ENCODE peak calls at places on chromosome 7, in five cellular contexts. One of them, this sample, is unnamed.

GRCh38 chr7:100476903-100477870 is 1.8 kb downstream of the TSC22D4 start:
- DNase-seq in H1: no peak
- DNase-seq in GM12878: no peak
- DNase-seq in HepG2: no peak
- DNase-seq in K562: peak
- DNase-seq in this sample: peak

GRCh38 chr7:143013473-143013872 is 13.5 kb downstream of the OR9A2 start:
- DNase-seq in H1: no peak
- DNase-seq in GM12878: no peak
- DNase-seq in HepG2: no peak
- DNase-seq in K562: no peak
- DNase-seq in this sample: no peak

GRCh38 chr7:112517487-112517886 is 36.7 kb downstream of the LSMEM1 start:
- DNase-seq in H1: no peak
- DNase-seq in GM12878: no peak
- DNase-seq in HepG2: no peak
- DNase-seq in K562: no peak
- DNase-seq in this sample: no peak

GRCh38 chr7:131010029-131010705 is 276.2 kb upstream of the KLF14 start:
- DNase-seq in H1: no peak
- DNase-seq in GM12878: no peak
- DNase-seq in HepG2: no peak
- DNase-seq in K562: no peak
- DNase-seq in this sample: no peak

GRCh38 chr7:64630496-64630895 is 35.4 kb upstream of the ZNF107 start:
- DNase-seq in H1: no peak
- DNase-seq in GM12878: no peak
- DNase-seq in HepG2: peak
- DNase-seq in K562: peak
- DNase-seq in this sample: peak

GRCh38 chr7:141660259-141660658 is 41.7 kb downstream of the DENND11 start:
- DNase-seq in H1: no peak
- DNase-seq in GM12878: no peak
- DNase-seq in HepG2: no peak
- DNase-seq in K562: no peak
- DNase-seq in this sample: no peak

GRCh38 chr7:22216309-22216708 is 140.6 kb downstream of the RAPGEF5 start:
- DNase-seq in H1: no peak
- DNase-seq in GM12878: no peak
- DNase-seq in HepG2: peak
- DNase-seq in K562: no peak
- DNase-seq in this sample: no peak

GRCh38 chr7:53022893-53023292 is 12.5 kb upstream of the POM121L12 start:
- DNase-seq in H1: no peak
- DNase-seq in GM12878: no peak
- DNase-seq in HepG2: no peak
- DNase-seq in K562: no peak
- DNase-seq in this sample: no peak

GRCh38 chr7:106644999-106645398 is 16.0 kb downstream of the CCDC71L start:
- DNase-seq in H1: no peak
- DNase-seq in GM12878: no peak
- DNase-seq in HepG2: no peak
- DNase-seq in K562: no peak
- DNase-seq in this sample: no peak

GRCh38 chr7:36283711-36284130 is 105.9 kb upstream of the ANLN start:
- DNase-seq in H1: no peak
- DNase-seq in GM12878: no peak
- DNase-seq in HepG2: no peak
- DNase-seq in K562: no peak
- DNase-seq in this sample: no peak

GRCh38 chr7:148664319-148664718 is 34.4 kb upstream of the CUL1 start:
- DNase-seq in H1: no peak
- DNase-seq in GM12878: no peak
- DNase-seq in HepG2: no peak
- DNase-seq in K562: no peak
- DNase-seq in this sample: no peak

GRCh38 chr7:77542399-77542798 is 5.3 kb downstream of the PTPN12 start:
- DNase-seq in H1: no peak
- DNase-seq in GM12878: no peak
- DNase-seq in HepG2: no peak
- DNase-seq in K562: no peak
- DNase-seq in this sample: no peak

GRCh38 chr7:50962962-50963374 is 180.3 kb upstream of the GRB10 start:
- DNase-seq in H1: no peak
- DNase-seq in GM12878: no peak
- DNase-seq in HepG2: peak
- DNase-seq in K562: peak
- DNase-seq in this sample: no peak

GRCh38 chr7:1654738-1655490 is 15.2 kb upstream of the ELFN1 start:
- DNase-seq in H1: no peak
- DNase-seq in GM12878: no peak
- DNase-seq in HepG2: no peak
- DNase-seq in K562: no peak
- DNase-seq in this sample: no peak

GRCh38 chr7:2197436-2198155 is 35.1 kb downstream of the MAD1L1 start:
- DNase-seq in H1: no peak
- DNase-seq in GM12878: no peak
- DNase-seq in HepG2: no peak
- DNase-seq in K562: no peak
- DNase-seq in this sample: peak

GRCh38 chr7:30164567-30164966 is 29.8 kb downstream of the MTURN start:
- DNase-seq in H1: no peak
- DNase-seq in GM12878: no peak
- DNase-seq in HepG2: peak
- DNase-seq in K562: peak
- DNase-seq in this sample: peak

GRCh38 chr7:608361-608760 is 88.7 kb upstream of the PDGFA start:
- DNase-seq in H1: no peak
- DNase-seq in GM12878: no peak
- DNase-seq in HepG2: no peak
- DNase-seq in K562: no peak
- DNase-seq in this sample: no peak

GRCh38 chr7:120053390-120053961 is 219.5 kb upstream of the KCND2 start:
- DNase-seq in H1: no peak
- DNase-seq in GM12878: no peak
- DNase-seq in HepG2: no peak
- DNase-seq in K562: no peak
- DNase-seq in this sample: no peak

GRCh38 chr7:41720886-41721285 is 18.0 kb upstream of the INHBA start:
- DNase-seq in H1: no peak
- DNase-seq in GM12878: no peak
- DNase-seq in HepG2: no peak
- DNase-seq in K562: no peak
- DNase-seq in this sample: no peak

GRCh38 chr7:108147031-108147563 is 16.9 kb upstream of the LAMB4 start:
- DNase-seq in H1: no peak
- DNase-seq in GM12878: no peak
- DNase-seq in HepG2: no peak
- DNase-seq in K562: no peak
- DNase-seq in this sample: no peak

GRCh38 chr7:34720289-34720688 is 62.3 kb downstream of the NPSR1 start:
- DNase-seq in H1: no peak
- DNase-seq in GM12878: no peak
- DNase-seq in HepG2: no peak
- DNase-seq in K562: no peak
- DNase-seq in this sample: no peak

GRCh38 chr7:55307123-55307916 is 57.8 kb upstream of the LANCL2 start:
- DNase-seq in H1: no peak
- DNase-seq in GM12878: no peak
- DNase-seq in HepG2: no peak
- DNase-seq in K562: no peak
- DNase-seq in this sample: no peak

GRCh38 chr7:142375710-142376313 is 118.0 kb upstream of the PRSS58 start:
- DNase-seq in H1: peak
- DNase-seq in GM12878: no peak
- DNase-seq in HepG2: no peak
- DNase-seq in K562: no peak
- DNase-seq in this sample: no peak

GRCh38 chr7:35437619-35438275 is 183.8 kb upstream of the TBX20 start:
- DNase-seq in H1: no peak
- DNase-seq in GM12878: no peak
- DNase-seq in HepG2: no peak
- DNase-seq in K562: no peak
- DNase-seq in this sample: no peak

GRCh38 chr7:129612112-129613015 is 844 bp downstream of the NRF1 start:
- DNase-seq in H1: no peak
- DNase-seq in GM12878: no peak
- DNase-seq in HepG2: no peak
- DNase-seq in K562: no peak
- DNase-seq in this sample: peak

GRCh38 chr7:36967387-36967786 is 243.1 kb upstream of the AOAH start:
- DNase-seq in H1: peak
- DNase-seq in GM12878: no peak
- DNase-seq in HepG2: peak
- DNase-seq in K562: peak
- DNase-seq in this sample: peak

GRCh38 chr7:132500727-132501410 is 75.4 kb downstream of the PLXNA4 start:
- DNase-seq in H1: no peak
- DNase-seq in GM12878: no peak
- DNase-seq in HepG2: no peak
- DNase-seq in K562: no peak
- DNase-seq in this sample: peak

GRCh38 chr7:34320926-34321609 is 336.9 kb upstream of the NPSR1 start:
- DNase-seq in H1: peak
- DNase-seq in GM12878: peak
- DNase-seq in HepG2: peak
- DNase-seq in K562: peak
- DNase-seq in this sample: peak

GRCh38 chr7:74056096-74056915 is 27.3 kb upstream of the LIMK1 start:
- DNase-seq in H1: no peak
- DNase-seq in GM12878: no peak
- DNase-seq in HepG2: no peak
- DNase-seq in K562: no peak
- DNase-seq in this sample: no peak

GRCh38 chr7:132937286-132937685 is 144.6 kb downstream of the CHCHD3 start:
- DNase-seq in H1: no peak
- DNase-seq in GM12878: no peak
- DNase-seq in HepG2: no peak
- DNase-seq in K562: no peak
- DNase-seq in this sample: no peak

GRCh38 chr7:151853896-151854807 is 22.8 kb downstream of the PRKAG2 start:
- DNase-seq in H1: no peak
- DNase-seq in GM12878: no peak
- DNase-seq in HepG2: no peak
- DNase-seq in K562: no peak
- DNase-seq in this sample: peak

GRCh38 chr7:115522174-115522573 is 508.4 kb downstream of the TFEC start:
- DNase-seq in H1: no peak
- DNase-seq in GM12878: no peak
- DNase-seq in HepG2: no peak
- DNase-seq in K562: no peak
- DNase-seq in this sample: no peak

GRCh38 chr7:115526272-115526671 is 504.3 kb downstream of the TFEC start:
- DNase-seq in H1: peak
- DNase-seq in GM12878: no peak
- DNase-seq in HepG2: no peak
- DNase-seq in K562: no peak
- DNase-seq in this sample: no peak
- TF ChIP-seq SIN3A in H1: no peak
- TF ChIP-seq SIN3A in GM12878: no peak
- TF ChIP-seq SIN3A in HepG2: no peak
- TF ChIP-seq SIN3A in K562: no peak
- TF ChIP-seq SIN3A in this sample: no peak

DNA sequence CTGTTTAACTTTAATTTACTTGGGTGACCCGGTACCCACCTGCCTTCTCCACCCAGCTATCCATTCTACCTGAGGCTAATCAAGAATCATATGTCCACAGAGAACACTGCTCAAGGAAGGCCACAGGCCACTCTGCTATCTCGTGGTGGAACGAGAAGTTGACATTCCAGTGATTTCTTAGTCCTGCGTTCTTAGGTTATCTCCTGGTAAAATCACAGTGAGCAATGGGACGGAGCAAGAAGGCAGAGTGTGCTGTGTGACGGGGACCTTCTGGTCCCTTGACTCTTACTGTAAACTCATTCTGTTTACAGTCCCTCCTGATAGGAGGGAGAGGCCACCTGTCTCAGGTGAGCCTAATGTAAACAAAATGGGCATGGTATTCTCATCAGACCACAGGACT is 256.6 kb downstream of the TNS3 start:
- DNase-seq in H1: no peak
- DNase-seq in GM12878: no peak
- DNase-seq in HepG2: no peak
- DNase-seq in K562: no peak
- DNase-seq in this sample: no peak
- H3K27ac ChIP-seq in H1: no peak
- H3K27ac ChIP-seq in GM12878: no peak
- H3K27ac ChIP-seq in HepG2: no peak
- H3K27ac ChIP-seq in K562: no peak
- H3K27ac ChIP-seq in this sample: no peak

DNA sequence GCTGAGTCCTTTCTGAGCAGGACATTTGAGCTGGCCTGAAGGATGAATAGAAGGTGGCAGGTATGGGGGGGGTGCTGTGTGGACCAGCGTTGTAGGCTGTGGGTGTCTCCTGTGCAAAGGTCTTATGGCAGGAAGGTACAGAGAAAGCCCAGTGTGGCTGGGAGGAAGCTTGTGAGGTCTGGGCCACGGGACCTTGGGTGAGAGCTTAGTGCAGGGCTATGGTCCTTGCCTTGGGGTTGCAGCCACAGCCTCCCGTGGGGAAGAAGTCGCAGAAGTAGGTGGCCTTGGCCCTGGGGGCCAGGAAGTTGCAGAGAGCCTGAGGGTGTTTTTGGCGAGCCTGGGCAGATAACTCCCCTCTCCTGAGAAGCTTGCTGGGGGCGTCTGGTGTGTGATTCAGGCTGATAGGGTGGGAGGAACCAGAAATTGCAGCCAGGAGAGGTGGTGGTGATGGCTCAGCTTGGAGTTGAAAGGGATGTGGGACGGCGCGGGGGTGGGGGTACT is 172.0 kb upstream of the TNRC18 start:
- DNase-seq in H1: no peak
- DNase-seq in GM12878: no peak
- DNase-seq in HepG2: no peak
- DNase-seq in K562: peak
- DNase-seq in this sample: peak
- TF ChIP-seq RFX5 in H1: no peak
- TF ChIP-seq RFX5 in GM12878: no peak
- TF ChIP-seq RFX5 in HepG2: no peak
- TF ChIP-seq RFX5 in K562: no peak
- TF ChIP-seq RFX5 in this sample: no peak

DNA sequence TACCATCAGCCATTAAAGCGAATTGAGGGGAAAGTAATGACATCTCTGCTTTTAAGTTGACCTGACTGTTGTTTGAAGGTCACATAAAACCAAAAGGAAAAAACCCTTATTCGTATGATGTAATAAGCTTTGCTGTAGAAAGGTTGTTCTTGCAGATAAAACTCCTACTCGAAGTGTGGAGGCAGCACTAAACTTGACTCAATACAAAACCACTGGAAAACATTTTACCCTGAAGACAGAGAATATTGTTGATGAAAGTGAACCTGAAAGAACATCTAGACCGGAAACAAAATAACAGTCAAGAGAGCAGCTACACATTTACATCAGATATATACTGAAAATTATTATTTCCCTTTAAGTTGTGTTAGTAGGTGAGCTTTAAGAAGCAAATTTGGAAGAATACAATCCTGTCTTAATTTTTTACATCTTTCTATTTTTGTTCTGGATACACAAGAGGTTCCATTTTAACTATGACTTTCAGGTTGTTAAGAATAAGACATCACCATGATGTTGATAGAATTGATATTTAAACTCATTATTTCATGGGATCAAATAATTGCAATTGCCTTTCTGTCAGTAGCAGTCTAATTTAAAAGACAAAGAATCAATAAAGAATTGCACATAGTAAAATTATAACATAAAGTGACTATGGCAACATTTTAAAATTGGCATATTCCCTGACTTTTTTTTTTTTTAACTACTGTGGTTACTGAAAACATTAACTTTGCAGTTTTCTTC is 6.4 kb downstream of the ETV1 start:
- DNase-seq in H1: no peak
- DNase-seq in GM12878: no peak
- DNase-seq in HepG2: no peak
- DNase-seq in K562: no peak
- DNase-seq in this sample: no peak
- TF ChIP-seq SIN3A in H1: no peak
- TF ChIP-seq SIN3A in GM12878: no peak
- TF ChIP-seq SIN3A in HepG2: no peak
- TF ChIP-seq SIN3A in K562: no peak
- TF ChIP-seq SIN3A in this sample: no peak

This sample was measured in SK-N-SH.